ENCODE peak calls at places on chromosomes 4 and X, in nine cellular contexts. C is KBM-7; A is COR-L47; N is cardiac muscle cell; H is iPS DF 19.7; B is testis; D is activated T-helper 1 cell treated with anti-CD3 and anti-CD28 coated beads, Interleukin-2, amount 50 U/mL, for 16 hours; E is ELR; W is NCI-H524 treated with DMSO at 0.1 percent for 48 hours. V is an unnamed sample.

GRCh38 chrX:11242704-11243103 is 50.5 kb upstream of the AMELX start:
- DNase-seq in C (no peak), A (no peak), N (no peak), H (no peak), B (no peak), D (no peak), E (no peak), W (no peak), V (no peak)

GRCh38 chrX:84188320-84188834 is 378 bp upstream of the RPS6KA6 start:
- DNase-seq in C (no peak), A (peak), N (peak), H (no peak), B (peak), D (no peak), E (peak), W (peak), V (peak)

GRCh38 chr4:151004222-151004621 is 10.9 kb downstream of the LRBA start:
- DNase-seq in C (no peak), A (no peak), N (peak), H (no peak), B (no peak), D (no peak), E (peak), W (no peak), V (no peak)

GRCh38 chr4:99221980-99222379 is 2.9 kb upstream of the ADH6 start:
- DNase-seq in C (no peak), A (no peak), N (peak), H (no peak), B (no peak), D (no peak), E (no peak), W (no peak), V (no peak)

GRCh38 chr4:122744229-122744628 is 11.7 kb downstream of the BBS12 start:
- DNase-seq in C (peak), A (no peak), N (peak), H (no peak), B (no peak), D (no peak), E (no peak), W (no peak), V (peak)

GRCh38 chr4:96916731-96917130 is 1076.8 kb downstream of the PDHA2 start:
- DNase-seq in C (no peak), A (no peak), N (no peak), H (peak), B (no peak), D (no peak), E (no peak), W (no peak), V (no peak)

GRCh38 chrX:148501121-148502066 is 977 bp downstream of the AFF2 start:
- DNase-seq in C (no peak), A (no peak), N (no peak), H (no peak), B (peak), D (no peak), E (no peak), W (no peak), V (no peak)

GRCh38 chrX:115690554-115691216 is 129.7 kb downstream of the PLS3 start:
- DNase-seq in C (peak), A (peak), N (peak), H (no peak), B (peak), D (no peak), E (peak), W (peak), V (peak)

GRCh38 chrX:15471016-15471415 is 22.1 kb downstream of the PIR start:
- DNase-seq in C (peak), A (peak), N (peak), H (no peak), B (peak), D (peak), E (peak), W (no peak), V (peak)

GRCh38 chrX:110569506-110569905 is 210.9 kb downstream of the RTL9 start:
- DNase-seq in C (peak), A (no peak), N (no peak), H (no peak), B (no peak), D (no peak), E (peak), W (peak), V (no peak)

GRCh38 chr4:1019320-1019719 is 7.9 kb downstream of the FGFRL1 start:
- DNase-seq in C (no peak), A (no peak), N (no peak), H (no peak), B (no peak), D (no peak), E (no peak), W (no peak), V (no peak)

GRCh38 chr4:84985952-84986351 is 19.5 kb upstream of the WDFY3 start:
- DNase-seq in C (no peak), A (no peak), N (peak), H (no peak), B (no peak), D (no peak), E (peak), W (no peak), V (no peak)

GRCh38 chr4:78331965-78332364 is 219.6 kb upstream of the ANXA3 start:
- DNase-seq in C (no peak), A (no peak), N (no peak), H (no peak), B (no peak), D (no peak), E (no peak), W (no peak), V (no peak)

GRCh38 chrX:140733766-140734342 is 24.3 kb downstream of the LINC00632 start:
- DNase-seq in C (peak), A (no peak), N (peak), H (no peak), B (peak), D (no peak), E (peak), W (peak), V (no peak)

GRCh38 chr4:125187621-125188176 is 127.1 kb upstream of the FAT4 start:
- DNase-seq in C (no peak), A (no peak), N (peak), H (no peak), B (peak), D (no peak), E (peak), W (no peak), V (no peak)

GRCh38 chrX:104913348-104913747 is 307.1 kb downstream of the TEX13A start:
- DNase-seq in C (peak), A (no peak), N (peak), H (no peak), B (peak), D (no peak), E (no peak), W (peak), V (no peak)

GRCh38 chr4:83387922-83388676 is 53.5 kb upstream of the HPSE start:
- DNase-seq in C (peak), A (no peak), N (peak), H (no peak), B (no peak), D (no peak), E (peak), W (no peak), V (no peak)

GRCh38 chr4:90121961-90122748 is 5.0 kb upstream of the CCSER1 start:
- DNase-seq in C (no peak), A (no peak), N (peak), H (no peak), B (no peak), D (no peak), E (peak), W (no peak), V (no peak)

GRCh38 chr4:8652181-8653078 is 59.9 kb downstream of the CPZ start:
- DNase-seq in C (no peak), A (no peak), N (no peak), H (no peak), B (no peak), D (no peak), E (no peak), W (no peak), V (peak)

GRCh38 chr4:38583102-38583501 is 80.9 kb upstream of the KLF3 start:
- DNase-seq in C (peak), A (no peak), N (no peak), H (no peak), B (no peak), D (no peak), E (no peak), W (no peak), V (no peak)

GRCh38 chrX:136182394-136182793 is 35.1 kb downstream of the FHL1 start:
- DNase-seq in C (no peak), A (no peak), N (no peak), H (no peak), B (no peak), D (no peak), E (no peak), W (no peak), V (no peak)

GRCh38 chr4:38101563-38101962 is 141.4 kb downstream of the PTTG2 start:
- DNase-seq in C (no peak), A (no peak), N (peak), H (no peak), B (no peak), D (no peak), E (peak), W (no peak), V (no peak)

GRCh38 chr4:87677731-87678130 is 27.7 kb downstream of the DMP1 start:
- DNase-seq in C (no peak), A (no peak), N (no peak), H (no peak), B (peak), D (no peak), E (no peak), W (no peak), V (no peak)

GRCh38 chr4:143405197-143405730 is 68.6 kb downstream of the GAB1 start:
- DNase-seq in C (no peak), A (no peak), N (no peak), H (no peak), B (no peak), D (no peak), E (no peak), W (no peak), V (no peak)

GRCh38 chr4:116358633-116359222 is 726.6 kb downstream of the TRAM1L1 start:
- DNase-seq in C (peak), A (no peak), N (peak), H (peak), B (peak), D (no peak), E (peak), W (peak), V (no peak)

GRCh38 chr4:23934915-23935314 is 45.1 kb upstream of the PPARGC1A start:
- DNase-seq in C (no peak), A (no peak), N (peak), H (no peak), B (peak), D (no peak), E (peak), W (no peak), V (peak)

GRCh38 chr4:3532714-3533336 is 603 bp upstream of the LRPAP1 start:
- DNase-seq in C (no peak), A (no peak), N (no peak), H (no peak), B (no peak), D (no peak), E (no peak), W (no peak), V (no peak)

GRCh38 chr4:37685726-37686372 is 327 bp downstream of the RELL1 start:
- DNase-seq in C (no peak), A (no peak), N (peak), H (no peak), B (peak), D (peak), E (peak), W (no peak), V (peak)

GRCh38 chr4:70715097-70715496 is 6.7 kb upstream of the RUFY3 start:
- DNase-seq in C (no peak), A (no peak), N (peak), H (no peak), B (no peak), D (no peak), E (peak), W (no peak), V (no peak)

GRCh38 chr4:27096142-27096824 is 235.6 kb downstream of the STIM2 start:
- DNase-seq in C (no peak), A (no peak), N (no peak), H (no peak), B (no peak), D (no peak), E (peak), W (no peak), V (no peak)

V was measured in breast epithelium.